ENCODE peak calls at places on chromosomes 5 and 9, in five cellular contexts. I, E, S, M and N are unnamed samples. For H3K27me3, the result is how much of the 10 kb centered on the place peaks cover.

GRCh38 chr5:179793470-179794139 is at the start of gene LTC4S:
- DNase-seq in I (peak), E (peak), S (no peak), M (peak), N (peak)

GRCh38 chr5:89374144-89374784 is 491.3 kb upstream of the MEF2C start:
- DNase-seq in I (no peak), E (no peak), S (no peak), M (no peak), N (no peak)

GRCh38 chr5:116487045-116487444 is 87.6 kb downstream of the SEMA6A start:
- DNase-seq in I (no peak), E (no peak), S (no peak), M (no peak), N (no peak)

GRCh38 chr5:1874820-1875219 is 7.9 kb downstream of the IRX4 start:
- DNase-seq in I (no peak), E (no peak), S (no peak), M (no peak), N (no peak)

GRCh38 chr5:74200560-74200959 is 440.0 kb downstream of the ENC1 start:
- DNase-seq in I (no peak), E (no peak), S (no peak), M (no peak), N (no peak)

GRCh38 chr9:136328622-136329041 is 1.3 kb downstream of the GPSM1 start:
- DNase-seq in I (no peak), E (no peak), S (no peak), M (no peak), N (no peak)

GRCh38 chr5:147234098-147234824 is 565 bp upstream of the STK32A start:
- DNase-seq in I (no peak), E (no peak), S (no peak), M (no peak), N (no peak)

GRCh38 chr5:174412941-174413340 is 311.4 kb upstream of the MSX2 start:
- DNase-seq in I (no peak), E (no peak), S (no peak), M (no peak), N (no peak)

GRCh38 chr9:70120834-70121510 is 77.3 kb downstream of the MAMDC2 start:
- DNase-seq in I (peak), E (no peak), S (no peak), M (no peak), N (no peak)

GRCh38 chr9:78967557-78968212 is 604.1 kb upstream of the TLE4 start:
- DNase-seq in I (no peak), E (no peak), S (no peak), M (no peak), N (no peak)

GRCh38 chr5:176187276-176188062 is 50.8 kb upstream of the SIMC1 start:
- DNase-seq in I (no peak), E (no peak), S (no peak), M (no peak), N (no peak)

GRCh38 chr9:105693435-105694275 is 686 bp upstream of the TMEM38B start:
- DNase-seq in I (no peak), E (no peak), S (no peak), M (no peak), N (no peak)

GRCh38 chr9:134585746-134586706 is 55.6 kb upstream of the COL5A1 start:
- DNase-seq in I (no peak), E (no peak), S (no peak), M (no peak), N (no peak)

GRCh38 chr9:81128701-81129100 is 560.6 kb downstream of the TLE1 start:
- DNase-seq in I (no peak), E (no peak), S (no peak), M (no peak), N (no peak)

GRCh38 chr9:136519263-136520052 is 26.4 kb downstream of the NOTCH1 start:
- DNase-seq in I (no peak), E (no peak), S (no peak), M (no peak), N (no peak)

GRCh38 chr5:89064054-89064453 is 181.1 kb upstream of the MEF2C start:
- DNase-seq in I (no peak), E (no peak), S (no peak), M (no peak), N (no peak)

GRCh38 chr5:91288517-91288916 is 94.6 kb downstream of the ARRDC3 start:
- DNase-seq in I (no peak), E (no peak), S (no peak), M (no peak), N (no peak)

GRCh38 chr5:91296691-91297143 is 86.4 kb downstream of the ARRDC3 start:
- DNase-seq in I (peak), E (no peak), S (no peak), M (peak), N (no peak)

GRCh38 chr5:91291628-91292569 is 91.2 kb downstream of the ARRDC3 start:
- DNase-seq in I (no peak), E (no peak), S (no peak), M (no peak), N (no peak)

GRCh38 chr5:91297994-91298393 is 85.1 kb downstream of the ARRDC3 start:
- DNase-seq in I (no peak), E (no peak), S (no peak), M (no peak), N (no peak)

GRCh38 chr5:91293131-91293530 is 90.0 kb downstream of the ARRDC3 start:
- DNase-seq in I (no peak), E (no peak), S (no peak), M (no peak), N (no peak)
- H3K27ac ChIP-seq in I (no peak), E (no peak), S (no peak), M (no peak), N (no peak)

DNA sequence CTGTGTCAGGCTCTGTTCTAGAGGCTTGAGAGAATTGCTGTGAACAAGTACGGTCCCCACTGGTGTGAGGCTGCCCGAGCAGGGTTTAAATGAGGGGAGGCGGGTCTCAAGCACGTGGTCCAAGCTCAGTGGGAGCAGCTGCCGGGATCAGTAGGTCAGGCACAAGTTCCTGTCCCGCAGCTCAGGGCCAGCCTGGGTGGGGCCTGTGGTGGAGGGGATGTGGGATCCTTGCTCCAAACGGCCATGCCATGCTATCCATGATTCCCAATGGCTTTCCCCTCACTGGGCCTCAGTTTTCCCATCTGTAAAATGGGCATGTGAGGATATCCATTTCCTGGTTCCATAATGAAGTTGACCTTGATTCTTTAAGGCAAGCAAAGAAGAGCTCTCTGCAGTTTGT is 17.1 kb downstream of the OBP2B start:
- DNase-seq in I (no peak), E (no peak), S (no peak), M (no peak), N (no peak)
- H3K27me3 ChIP-seq in I (under half), E (under half), S (under half), M (under half), N (under half)

DNA sequence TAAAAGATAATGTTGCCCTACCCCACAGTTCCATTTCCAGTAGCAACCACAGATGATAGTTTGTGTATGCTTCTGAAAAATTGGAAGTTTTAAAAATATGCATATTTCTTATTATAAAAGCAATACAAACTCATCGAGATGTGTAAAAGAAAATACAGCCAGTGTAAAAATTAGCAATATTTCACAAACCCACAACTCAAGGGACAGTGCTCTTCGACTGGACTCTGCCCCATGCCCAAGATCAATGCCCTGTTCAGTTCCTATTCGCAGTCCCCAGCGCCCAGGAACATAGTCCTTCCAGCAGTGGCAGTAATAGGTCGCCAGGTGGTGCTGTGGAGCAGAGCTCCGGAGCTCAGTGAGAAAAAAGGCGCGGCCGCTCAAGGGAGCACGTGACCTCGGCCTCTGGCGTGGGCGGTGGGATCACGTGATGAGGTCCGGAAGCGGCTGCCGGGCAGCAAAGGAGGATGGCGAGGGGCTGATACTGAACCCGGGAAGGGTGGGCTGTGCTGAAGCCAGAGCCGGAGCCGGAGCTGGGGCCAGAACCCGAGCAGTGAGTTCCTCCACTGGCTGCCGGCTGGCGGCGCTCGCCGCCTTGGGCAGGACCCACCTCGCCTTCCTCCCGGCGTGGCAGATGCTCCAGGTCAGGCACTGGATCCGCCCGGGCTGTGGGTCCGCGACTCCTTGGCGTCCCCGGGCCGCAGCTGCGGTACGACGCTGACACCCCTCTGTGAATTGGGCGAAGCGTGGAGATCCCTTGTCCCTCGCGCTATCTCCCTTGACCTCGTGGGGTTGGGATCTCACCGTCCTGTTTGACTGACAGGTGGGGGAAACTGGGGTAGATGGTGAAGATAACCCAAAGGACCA is at the start of gene SLC36A1:
- DNase-seq in I (peak), E (peak), S (peak), M (peak), N (peak)
- H3K27ac ChIP-seq in I (peak), E (peak), S (peak), M (peak), N (peak)

GRCh38 chr9:74753650-74754049 is 134.1 kb downstream of the TRPM6 start:
- DNase-seq in I (no peak), E (no peak), S (no peak), M (no peak), N (no peak)

DNA sequence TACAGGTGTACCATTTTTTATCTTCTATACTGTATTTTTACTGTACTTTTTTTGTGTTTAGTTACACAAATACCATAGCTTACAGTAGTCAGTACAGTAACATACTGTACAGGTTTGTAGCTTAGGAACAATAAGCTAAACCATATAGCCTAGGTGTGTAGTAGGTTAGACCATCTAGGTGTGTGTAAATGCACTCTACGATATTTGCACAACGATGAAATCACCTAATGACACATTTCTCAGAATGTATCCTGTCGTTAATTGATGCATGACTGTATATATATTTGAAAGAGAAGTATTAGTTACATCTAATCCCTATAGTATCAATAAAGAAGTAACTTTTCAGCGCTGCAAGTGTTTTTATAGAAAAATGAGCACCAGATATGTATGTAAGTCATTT is 138.8 kb downstream of the TRPM6 start:
- DNase-seq in I (no peak), E (no peak), S (no peak), M (no peak), N (no peak)
- H3K27me3 ChIP-seq in I (under half), E (under half), S (under half), M (under half), N (under half)